ENCODE peak calls at places on chromosomes 5 and 9, in four cellular contexts. One of them, this sample, is unnamed.

GRCh38 chr5:115686692-115687054 is 60.8 kb upstream of the TMED7 start:
- DNase-seq in K562: no peak
- DNase-seq in A549: no peak
- DNase-seq in HepG2: no peak
- DNase-seq in this sample: no peak

GRCh38 chr9:122498883-122499288 is 11.7 kb upstream of the OR1J2 start:
- DNase-seq in K562: peak; percentile 44
- DNase-seq in A549: peak; percentile 13
- DNase-seq in HepG2: peak; percentile 24
- DNase-seq in this sample: no peak

GRCh38 chr5:162852145-162852544 is 585.2 kb upstream of the CCNG1 start:
- DNase-seq in K562: no peak
- DNase-seq in A549: no peak
- DNase-seq in HepG2: no peak
- DNase-seq in this sample: no peak

GRCh38 chr9:138060365-138060764 is 182.8 kb downstream of the CACNA1B start:
- DNase-seq in K562: no peak
- DNase-seq in A549: no peak
- DNase-seq in HepG2: no peak
- DNase-seq in this sample: no peak

GRCh38 chr5:44875661-44876250 is 67.0 kb downstream of the MRPS30 start:
- DNase-seq in K562: no peak
- DNase-seq in A549: peak; percentile 64
- DNase-seq in HepG2: peak; percentile 51
- DNase-seq in this sample: peak; percentile 55

GRCh38 chr5:360277-361027 is 38.9 kb downstream of the AHRR start:
- DNase-seq in K562: no peak
- DNase-seq in A549: no peak
- DNase-seq in HepG2: no peak
- DNase-seq in this sample: no peak

GRCh38 chr5:55694152-55694830 is 17.8 kb downstream of the SLC38A9 start:
- DNase-seq in K562: no peak
- DNase-seq in A549: no peak
- DNase-seq in HepG2: peak; percentile 34
- DNase-seq in this sample: no peak

GRCh38 chr5:60598424-60598823 is 101.5 kb downstream of the DEPDC1B start:
- DNase-seq in K562: no peak
- DNase-seq in A549: no peak
- DNase-seq in HepG2: no peak
- DNase-seq in this sample: no peak

DNA sequence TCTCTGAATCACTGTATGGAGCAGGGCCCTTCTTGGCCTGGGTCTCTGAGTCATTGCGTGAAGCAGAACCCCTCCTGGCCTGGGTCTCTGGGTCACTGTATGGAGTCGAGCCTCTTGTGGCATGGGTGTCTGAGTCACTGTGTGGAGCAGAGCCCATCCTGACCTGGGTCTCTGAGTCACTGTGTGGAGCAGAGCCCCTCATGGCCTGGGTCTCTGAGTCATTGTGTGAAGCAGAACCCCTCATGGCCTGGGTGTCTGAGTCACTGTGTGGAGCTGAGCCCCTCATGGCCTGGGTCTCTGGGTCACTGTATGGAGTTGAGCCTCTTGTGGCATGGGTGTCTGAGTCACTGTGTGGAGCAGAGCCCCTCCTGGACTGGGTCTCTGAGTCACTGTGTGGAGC is 94.0 kb upstream of the RAPGEF1 start:
- DNase-seq in K562: no peak
- DNase-seq in A549: no peak
- DNase-seq in HepG2: no peak
- DNase-seq in this sample: no peak
- TF ChIP-seq MYC in K562: no peak
- TF ChIP-seq MYC in A549: no peak
- TF ChIP-seq MYC in HepG2: no peak
- TF ChIP-seq MYC in this sample: no peak

GRCh38 chr5:8944005-8944404 is 601.9 kb downstream of the SEMA5A start:
- DNase-seq in K562: no peak
- DNase-seq in A549: no peak
- DNase-seq in HepG2: no peak
- DNase-seq in this sample: no peak

GRCh38 chr5:8943301-8943700 is 602.6 kb downstream of the SEMA5A start:
- DNase-seq in K562: no peak
- DNase-seq in A549: no peak
- DNase-seq in HepG2: no peak
- DNase-seq in this sample: no peak

GRCh38 chr5:8949908-8950307 is 596.0 kb downstream of the SEMA5A start:
- DNase-seq in K562: no peak
- DNase-seq in A549: no peak
- DNase-seq in HepG2: no peak
- DNase-seq in this sample: peak; percentile 71

GRCh38 chr5:8940934-8941333 is 604.9 kb downstream of the SEMA5A start:
- DNase-seq in K562: no peak
- DNase-seq in A549: no peak
- DNase-seq in HepG2: no peak
- DNase-seq in this sample: no peak

DNA sequence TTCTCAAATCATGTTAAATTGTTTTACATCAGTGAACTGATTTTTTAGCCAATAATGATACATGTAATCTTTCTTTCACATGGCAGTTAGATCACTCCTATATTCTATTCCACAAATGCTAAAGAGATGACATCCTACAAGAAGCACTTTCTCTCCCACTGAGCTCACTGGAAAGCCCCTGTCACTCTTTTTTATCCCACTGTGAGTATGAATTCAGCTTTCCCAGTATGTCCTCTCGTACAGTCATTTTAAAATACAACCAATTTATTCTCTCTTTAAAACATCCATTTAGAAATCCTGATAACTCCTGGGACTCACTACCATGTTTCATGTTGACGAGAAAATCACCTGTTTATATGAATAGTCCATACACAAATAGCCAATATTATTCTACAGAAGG is 599.9 kb downstream of the SEMA5A start:
- DNase-seq in K562: no peak
- DNase-seq in A549: no peak
- DNase-seq in HepG2: no peak
- DNase-seq in this sample: no peak
- TF ChIP-seq REST in K562: no peak
- TF ChIP-seq REST in A549: no peak
- TF ChIP-seq REST in HepG2: no peak
- TF ChIP-seq REST in this sample: no peak

GRCh38 chr5:178827636-178828035 is 32.1 kb upstream of the ZNF354B start:
- DNase-seq in K562: no peak
- DNase-seq in A549: no peak
- DNase-seq in HepG2: no peak
- DNase-seq in this sample: no peak

GRCh38 chr5:178826216-178826615 is 33.5 kb upstream of the ZNF354B start:
- DNase-seq in K562: no peak
- DNase-seq in A549: no peak
- DNase-seq in HepG2: no peak
- DNase-seq in this sample: no peak

GRCh38 chr5:178832618-178833201 is 27.0 kb upstream of the ZNF354B start:
- DNase-seq in K562: peak; percentile 67
- DNase-seq in A549: no peak
- DNase-seq in HepG2: no peak
- DNase-seq in this sample: no peak

GRCh38 chr5:178836628-178837027 is 23.1 kb upstream of the ZNF354B start:
- DNase-seq in K562: no peak
- DNase-seq in A549: no peak
- DNase-seq in HepG2: no peak
- DNase-seq in this sample: no peak

DNA sequence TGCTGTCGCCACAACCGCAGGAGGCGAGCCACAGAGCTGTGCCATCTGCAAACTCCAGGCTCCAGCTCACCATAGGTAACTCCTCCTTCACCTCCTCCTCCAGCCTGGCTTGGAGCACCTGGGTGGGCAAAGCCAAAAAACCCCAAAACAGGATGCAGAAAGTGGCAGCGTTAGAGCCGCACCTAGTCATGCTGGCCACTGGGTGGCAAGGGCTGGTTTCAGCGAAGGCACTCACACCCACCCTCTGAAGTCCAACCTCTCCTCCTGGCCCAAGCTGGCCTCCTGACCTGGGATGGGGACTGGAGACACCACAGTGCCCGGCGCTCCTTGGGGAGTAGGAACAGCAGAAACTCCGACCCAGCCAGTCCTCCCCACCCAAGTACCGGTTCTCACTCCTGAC is 28.7 kb upstream of the ZNF354B start:
- DNase-seq in K562: no peak
- DNase-seq in A549: no peak
- DNase-seq in HepG2: no peak
- DNase-seq in this sample: no peak
- TF ChIP-seq MYC in K562: no peak
- TF ChIP-seq MYC in A549: no peak
- TF ChIP-seq MYC in HepG2: no peak
- TF ChIP-seq MYC in this sample: no peak

GRCh38 chr5:42874621-42875198 is 63.0 kb upstream of the SELENOP start:
- DNase-seq in K562: no peak
- DNase-seq in A549: no peak
- DNase-seq in HepG2: peak; percentile 94
- DNase-seq in this sample: no peak
- TF ChIP-seq REST in K562: no peak
- TF ChIP-seq REST in A549: no peak
- TF ChIP-seq REST in HepG2: peak; percentile 66
- TF ChIP-seq REST in this sample: no peak